ENCODE peak calls at places on chromosomes 5 and 9, in seven cellular contexts. B is stomach, L is transverse colon, D is GM12878, F is breast epithelium, J is SK-N-SH, G is GM23338. E is an unnamed sample.

GRCh38 chr5:997001-997474 is 11.6 kb upstream of the NKD2 start:
- DNase-seq in B (no peak), L (peak; percentile 25), J (no peak), F (no peak), D (no peak), G (peak; percentile 56), E (no peak)

GRCh38 chr5:100731768-100732167 is 171.3 kb downstream of the ST8SIA4 start:
- DNase-seq in F (no peak), G (no peak), B (no peak), D (peak; percentile 52), L (no peak), J (no peak), E (no peak)

GRCh38 chr9:134040831-134041648 is 15.8 kb downstream of the BRD3OS start:
- DNase-seq in D (no peak), F (no peak), L (peak; percentile 31), B (peak; percentile 55), J (peak; percentile 86), G (no peak), E (no peak)

GRCh38 chr5:109304323-109304722 is 105.5 kb downstream of the PJA2 start:
- DNase-seq in G (no peak), D (no peak), J (no peak), B (no peak), L (no peak), F (no peak), E (no peak)

GRCh38 chr5:62812653-62813329 is 234.2 kb downstream of the LRRC70 start:
- DNase-seq in L (no peak), G (no peak), B (no peak), F (no peak), J (no peak), D (no peak), E (no peak)

GRCh38 chr9:123278361-123278760 is 10.0 kb upstream of the STRBP start:
- DNase-seq in B (no peak), J (no peak), F (no peak), D (no peak), G (no peak), L (no peak), E (no peak)

GRCh38 chr5:80967500-80968181 is 7.5 kb downstream of the RASGRF2 start:
- DNase-seq in F (peak; percentile 82), G (no peak), J (no peak), D (no peak), B (no peak), L (peak; percentile 35), E (peak; percentile 93)

GRCh38 chr5:162565-163337 is 28.5 kb upstream of the LRRC14B start:
- DNase-seq in B (no peak), G (no peak), L (no peak), J (no peak), F (no peak), D (no peak), E (no peak)

GRCh38 chr5:71782393-71782770 is 63.3 kb downstream of the CARTPT start:
- DNase-seq in F (no peak), G (no peak), B (no peak), D (peak; percentile 24), L (no peak), J (no peak), E (no peak)

GRCh38 chr5:83097582-83098265 is 20.4 kb downstream of the XRCC4 start:
- DNase-seq in G (no peak), B (no peak), L (no peak), J (no peak), F (no peak), D (no peak), E (no peak)

GRCh38 chr9:88425538-88425950 is 37.3 kb downstream of the SPIN1 start:
- DNase-seq in L (no peak), J (no peak), B (no peak), G (peak; percentile 16), F (no peak), D (no peak), E (no peak)

GRCh38 chr5:158464383-158464782 is 605.4 kb upstream of the CLINT1 start:
- DNase-seq in F (no peak), L (no peak), J (no peak), G (no peak), B (no peak), D (no peak), E (no peak)

GRCh38 chr5:177553671-177554429 is 513 bp downstream of the FAM193B start:
- DNase-seq in G (peak; percentile 42), D (no peak), F (peak; percentile 20), J (peak; percentile 83), B (peak; percentile 56), L (peak; percentile 63), E (no peak)

GRCh38 chr9:113996531-113997001 is 81.5 kb downstream of the AMBP start:
- DNase-seq in F (no peak), G (no peak), L (no peak), D (no peak), J (no peak), B (peak; percentile 19), E (no peak)

GRCh38 chr9:110967196-110967595 is 71.1 kb downstream of the LPAR1 start:
- DNase-seq in G (no peak), B (no peak), F (no peak), D (no peak), L (no peak), J (no peak), E (no peak)

GRCh38 chr5:157481255-157481654 is 21.2 kb downstream of the NIPAL4 start:
- DNase-seq in B (no peak), L (peak; percentile 44), F (no peak), J (no peak), G (no peak), D (no peak), E (no peak)

GRCh38 chr5:11791777-11792176 is 112.5 kb downstream of the CTNND2 start:
- DNase-seq in G (peak; percentile 44), F (peak; percentile 31), J (no peak), D (no peak), L (no peak), B (peak; percentile 30), E (no peak)

GRCh38 chr5:109410389-109411174 is 808 bp upstream of the PJA2 start:
- DNase-seq in G (peak; percentile 82), F (peak; percentile 71), B (peak; percentile 76), D (no peak), L (peak; percentile 87), J (peak; percentile 48), E (no peak)

GRCh38 chr5:77971965-77972544 is 195.9 kb upstream of the TBCA start:
- DNase-seq in G (no peak), B (no peak), D (no peak), L (no peak), F (no peak), J (peak; percentile 51), E (no peak)

GRCh38 chr9:104278929-104279500 is 184.9 kb downstream of the SMC2 start:
- DNase-seq in J (no peak), F (no peak), L (no peak), G (no peak), D (no peak), B (no peak), E (no peak)

GRCh38 chr9:17635115-17635890 is 56.4 kb downstream of the SH3GL2 start:
- DNase-seq in G (no peak), J (no peak), B (no peak), D (no peak), F (no peak), L (no peak), E (no peak)

GRCh38 chr5:124544366-124545055 is 201.9 kb downstream of the ZNF608 start:
- DNase-seq in G (no peak), D (peak; percentile 25), F (no peak), B (no peak), L (no peak), J (no peak), E (no peak)

DNA sequence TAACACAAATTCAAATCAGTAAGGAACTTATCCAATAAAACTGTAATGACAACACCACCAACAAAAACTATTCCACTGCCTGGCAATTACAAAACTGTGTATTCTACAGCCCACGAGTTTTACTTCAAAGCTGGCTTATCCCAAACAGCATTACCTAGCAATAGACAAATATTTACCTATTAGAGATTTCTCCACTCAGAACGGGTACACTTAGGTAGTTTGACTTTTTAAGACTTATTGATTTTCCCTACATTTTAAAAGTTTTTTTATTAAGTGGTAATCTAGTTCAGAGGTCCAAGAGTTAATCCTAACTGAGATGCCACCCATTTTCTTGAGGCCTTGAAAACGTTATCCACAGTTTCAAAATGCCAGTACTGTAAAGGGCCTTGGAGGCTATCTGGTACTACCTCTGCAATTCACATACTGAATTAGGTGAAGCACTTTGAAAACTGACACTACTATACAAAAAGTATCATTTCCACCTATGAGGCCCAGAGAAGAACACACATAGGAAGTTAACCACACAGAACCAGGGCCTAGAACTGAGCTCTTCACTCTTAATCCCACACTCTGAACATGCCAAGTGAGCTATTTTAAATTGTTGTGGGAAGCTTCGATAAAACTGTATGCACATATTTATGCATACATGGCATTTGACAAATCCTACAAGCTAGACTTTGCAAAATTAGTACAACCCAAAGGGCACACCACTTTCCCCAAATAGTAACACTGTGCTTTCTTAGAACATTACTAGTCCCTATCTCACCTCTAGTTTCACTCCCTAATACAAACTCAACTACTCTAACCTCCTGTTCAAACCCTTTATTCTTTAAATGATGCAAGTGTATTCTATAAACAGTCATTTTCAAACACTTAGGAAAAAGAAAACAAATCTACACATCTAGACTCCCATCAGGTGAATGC is 2.1 kb downstream of the NADK2 start:
- DNase-seq in F (no peak), L (no peak), G (no peak), J (no peak), B (no peak), D (no peak), E (no peak)
- H3K4me1 ChIP-seq in F (no peaks in the 10 kb centered on the region), L (peaks cover 34% of the 10 kb centered on the region), G (peaks cover 11% of the 10 kb centered on the region), J (peaks cover 28% of the 10 kb centered on the region), B (peaks cover 26% of the 10 kb centered on the region), D (peaks cover 19% of the 10 kb centered on the region), E (peaks cover 25% of the 10 kb centered on the region)

GRCh38 chr9:121972501-121972981 is 120.6 kb downstream of the TTLL11 start:
- DNase-seq in F (peak; percentile 76), D (peak; percentile 59), B (peak; percentile 82), L (peak; percentile 81), J (no peak), G (peak; percentile 23), E (no peak)
- TF ChIP-seq POLR2AphosphoS5 in F (peak; percentile 14), D (no peak), B (peak; percentile 35), L (no peak), J (no peak), G (no peak), E (no peak)

GRCh38 chr9:132125361-132125760 is 36.5 kb upstream of the NTNG2 start:
- DNase-seq in B (no peak), J (no peak), G (peak; percentile 72), F (no peak), D (no peak), L (no peak), E (no peak)
- H3K4me1 ChIP-seq in B (no peaks in the 10 kb centered on the region), J (no peaks in the 10 kb centered on the region), G (peaks cover 43% of the 10 kb centered on the region), F (no peaks in the 10 kb centered on the region), D (no peaks in the 10 kb centered on the region), L (no peaks in the 10 kb centered on the region), E (no peaks in the 10 kb centered on the region)

GRCh38 chr9:118959366-118959765 is 409.9 kb downstream of the BRINP1 start:
- DNase-seq in L (no peak), F (no peak), J (no peak), D (no peak), G (no peak), B (no peak), E (no peak)

GRCh38 chr9:118957585-118957984 is 411.6 kb downstream of the BRINP1 start:
- DNase-seq in J (no peak), D (no peak), B (no peak), F (no peak), G (no peak), L (no peak), E (no peak)

GRCh38 chr9:118963674-118964073 is 405.6 kb downstream of the BRINP1 start:
- DNase-seq in L (no peak), D (no peak), B (no peak), F (no peak), J (no peak), G (no peak), E (no peak)

GRCh38 chr9:118962426-118962825 is 406.8 kb downstream of the BRINP1 start:
- DNase-seq in L (no peak), G (no peak), D (no peak), B (no peak), F (no peak), J (no peak), E (no peak)

GRCh38 chr9:118961857-118962256 is 407.4 kb downstream of the BRINP1 start:
- DNase-seq in B (no peak), F (no peak), L (no peak), G (peak; percentile 37), D (no peak), J (no peak), E (peak; percentile 2)
- TF ChIP-seq POLR2AphosphoS5 in B (no peak), F (no peak), L (peak; percentile 16), G (no peak), D (no peak), J (no peak), E (no peak)